ENCODE peak calls at places on chromosomes 16 and 17, in nine cellular contexts. F is stimulated activated CD4-positive, alpha-beta T cell treated with anti-CD3 and anti-CD28 coated beads, Interleukin-1b, Interleukin-23, amount 100 ng/mL, for 1 hour; P is activated naive CD4-positive, alpha-beta T cell; G is NCI-H1105 treated with DMSO at 0.1 percent for 48 hours; I is chondrocyte; Q is cardiac fibroblast; E is adrenal gland; N is DMS79 treated with DMSO at 0.1 percent for 48 hours; X is ACHN. R is an unnamed sample.

GRCh38 chr17:69485126-69485724 is 70.7 kb downstream of the MAP2K6 start:
- DNase-seq in X (no peak), E (no peak), F (no peak), Q (peak), G (no peak), N (no peak), P (no peak), I (no peak), R (no peak)

GRCh38 chr16:84478172-84478948 is 26.1 kb downstream of the MEAK7 start:
- DNase-seq in N (no peak), I (no peak), E (no peak), Q (peak), G (no peak), P (no peak), X (no peak), F (no peak), R (peak)

GRCh38 chr16:72824761-72825160 is 223.2 kb downstream of the ZFHX3 start:
- DNase-seq in F (no peak), N (no peak), P (no peak), E (no peak), X (no peak), G (no peak), I (no peak), Q (no peak), R (no peak)

GRCh38 chr16:51409001-51409675 is 258.1 kb upstream of the SALL1 start:
- DNase-seq in F (no peak), Q (peak), P (no peak), G (no peak), N (no peak), I (no peak), E (no peak), X (no peak), R (no peak)

GRCh38 chr16:80300456-80300855 is 240.3 kb upstream of the DYNLRB2 start:
- DNase-seq in I (no peak), N (no peak), E (no peak), G (no peak), P (no peak), X (no peak), F (no peak), Q (no peak), R (no peak)

GRCh38 chr17:68682913-68683312 is 81.7 kb upstream of the FAM20A start:
- DNase-seq in F (no peak), N (no peak), Q (no peak), I (no peak), P (no peak), E (no peak), G (peak), X (no peak), R (no peak)

GRCh38 chr17:74566132-74566753 is 1.1 kb downstream of the CD300H start:
- DNase-seq in G (no peak), N (no peak), E (peak), X (peak), I (no peak), F (no peak), P (no peak), Q (peak), R (peak)

GRCh38 chr17:31394544-31394943 is 3.1 kb downstream of the RAB11FIP4 start:
- DNase-seq in G (no peak), N (no peak), P (peak), E (peak), Q (peak), I (peak), F (no peak), X (peak), R (peak)

GRCh38 chr17:75591722-75592302 is 4.2 kb downstream of the MYO15B start:
- DNase-seq in I (no peak), X (no peak), P (no peak), N (no peak), Q (no peak), E (no peak), G (no peak), F (no peak), R (peak)

GRCh38 chr17:78779848-78780247 is 2.2 kb downstream of the CYTH1 start:
- DNase-seq in F (peak), P (peak), I (peak), N (peak), X (no peak), Q (no peak), E (no peak), G (no peak), R (no peak)

GRCh38 chr17:43540821-43541674 is 5.1 kb downstream of the ETV4 start:
- DNase-seq in G (no peak), F (no peak), Q (peak), I (no peak), N (no peak), P (no peak), E (no peak), X (no peak), R (no peak)

GRCh38 chr17:17975441-17975840 is 2.8 kb downstream of the DRC3 start:
- DNase-seq in N (no peak), F (no peak), P (no peak), X (no peak), G (no peak), Q (no peak), I (no peak), E (no peak), R (no peak)

GRCh38 chr16:11163761-11164261 is 92.2 kb downstream of the SOCS1 start:
- DNase-seq in G (no peak), I (peak), P (no peak), Q (no peak), X (no peak), F (no peak), E (no peak), N (no peak), R (no peak)

GRCh38 chr17:59668816-59669215 is 38.4 kb downstream of the PTRH2 start:
- DNase-seq in I (no peak), N (no peak), E (no peak), Q (peak), F (no peak), P (no peak), G (no peak), X (peak), R (no peak)

GRCh38 chr17:17859909-17860760 is 23.3 kb upstream of the SREBF1 start:
- DNase-seq in E (peak), G (peak), X (peak), N (peak), Q (peak), F (peak), I (no peak), P (peak), R (peak)

R was measured in islet precursor cell.